ENCODE peak calls at places on chromosome 12, in six cellular contexts. Y is HFF-Myc, D is lung, N is foreskin fibroblast, E is glutamatergic neuron, V is Peyer's patch. A is an unnamed sample.

GRCh38 chr12:84397279-84397678 is 515.3 kb downstream of the SLC6A15 start:
- DNase-seq in Y (no peak), D (no peak), N (peak; percentile 19), E (no peak), V (no peak), A (peak; percentile 12)

GRCh38 chr12:89708793-89709156 is at the start of gene ATP2B1:
- DNase-seq in Y (no peak), D (peak; percentile 85), N (peak; percentile 97), E (peak; percentile 91), V (peak; percentile 85), A (peak; percentile 89)

GRCh38 chr12:88648625-88649024 is 68.4 kb upstream of the KITLG start:
- DNase-seq in Y (no peak), D (no peak), N (no peak), E (no peak), V (no peak), A (no peak)

GRCh38 chr12:50042693-50043092 is 14.7 kb upstream of the ASIC1 start:
- DNase-seq in Y (no peak), D (no peak), N (no peak), E (no peak), V (no peak), A (no peak)

GRCh38 chr12:113359939-113360748 is 1.8 kb downstream of the PLBD2 start:
- DNase-seq in Y (no peak), D (no peak), N (peak; percentile 49), E (no peak), V (no peak), A (no peak)

GRCh38 chr12:65926119-65927004 is 102.1 kb downstream of the HMGA2 start:
- DNase-seq in Y (no peak), D (no peak), N (no peak), E (no peak), V (no peak), A (no peak)

GRCh38 chr12:57700317-57700716 is 6.4 kb downstream of the OS9 start:
- DNase-seq in Y (no peak), D (no peak), N (no peak), E (no peak), V (no peak), A (no peak)

GRCh38 chr12:105775351-105775750 is 363.4 kb downstream of the NUAK1 start:
- DNase-seq in Y (no peak), D (no peak), N (no peak), E (no peak), V (no peak), A (no peak)

GRCh38 chr12:508795-509194 is 49.1 kb downstream of the B4GALNT3 start:
- DNase-seq in Y (no peak), D (peak; percentile 48), N (no peak), E (no peak), V (no peak), A (peak; percentile 65)

GRCh38 chr12:48999371-49000131 is at the start of gene DDN:
- DNase-seq in Y (no peak), D (no peak), N (peak; percentile 67), E (peak; percentile 76), V (no peak), A (peak; percentile 32)

GRCh38 chr12:80325167-80325959 is 118.7 kb upstream of the PTPRQ start:
- DNase-seq in Y (no peak), D (no peak), N (peak; percentile 20), E (no peak), V (no peak), A (no peak)
- TF ChIP-seq CTCF in Y (no peak), D (no peak), N (no peak), E (no peak), V (no peak), A (no peak)

GRCh38 chr12:85955127-85955526 is 81.0 kb downstream of the NTS start:
- DNase-seq in Y (no peak), D (no peak), N (no peak), E (no peak), V (no peak), A (peak; percentile 14)
- TF ChIP-seq CTCF in Y (no peak), D (no peak), N (no peak), E (peak; percentile 44), V (no peak), A (peak; percentile 26)

GRCh38 chr12:108642269-108642870 is 8.7 kb upstream of the SELPLG start:
- DNase-seq in Y (no peak), D (no peak), N (no peak), E (peak; percentile 45), V (no peak), A (no peak)

GRCh38 chr12:108641446-108642268 is 8.0 kb upstream of the SELPLG start:
- DNase-seq in Y (no peak), D (no peak), N (no peak), E (no peak), V (no peak), A (no peak)

GRCh38 chr12:108642899-108643654 is 9.4 kb upstream of the SELPLG start:
- DNase-seq in Y (no peak), D (no peak), N (no peak), E (no peak), V (no peak), A (no peak)

GRCh38 chr12:108638997-108639822 is 5.5 kb upstream of the SELPLG start:
- DNase-seq in Y (no peak), D (no peak), N (peak; percentile 21), E (no peak), V (no peak), A (no peak)

DNA sequence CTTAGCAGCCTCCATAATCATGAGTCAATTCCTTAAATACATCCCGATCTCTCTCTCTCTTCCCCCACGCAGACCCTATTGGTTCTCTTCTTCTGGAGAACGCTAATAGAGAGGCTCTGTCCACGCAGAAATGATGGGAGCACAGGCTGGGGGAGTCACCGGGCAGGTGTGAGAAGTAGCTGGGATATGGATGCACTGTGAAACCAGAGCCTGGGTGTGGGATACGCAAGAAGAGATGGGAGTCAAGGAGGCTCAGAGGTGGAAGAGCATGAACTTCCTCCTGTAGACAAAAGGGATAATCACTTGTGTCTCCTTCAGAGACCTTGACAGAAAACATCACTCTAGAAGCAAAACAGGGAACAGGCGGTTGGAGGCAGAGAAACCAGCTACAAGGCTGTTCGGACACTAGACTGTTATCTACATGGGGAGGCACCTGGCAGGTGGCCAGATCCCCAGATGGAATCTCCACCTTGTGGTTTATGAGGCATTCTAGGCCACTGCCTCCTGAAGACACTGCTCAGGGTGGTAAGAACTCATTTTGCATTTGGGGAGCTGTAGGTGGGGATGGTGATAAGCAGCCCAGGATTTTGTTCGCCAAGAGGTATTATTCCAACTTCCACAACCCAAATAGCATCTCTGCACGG is 7.2 kb upstream of the SELPLG start:
- DNase-seq in Y (no peak), D (no peak), N (peak; percentile 48), E (no peak), V (no peak), A (no peak)
- TF ChIP-seq CTCF in Y (no peak), D (no peak), N (no peak), E (no peak), V (no peak), A (no peak)

GRCh38 chr12:123799227-123799626 is 37.1 kb downstream of the DNAH10 start:
- DNase-seq in Y (no peak), D (no peak), N (no peak), E (no peak), V (no peak), A (no peak)

GRCh38 chr12:123807002-123807401 is 44.9 kb downstream of the DNAH10 start:
- DNase-seq in Y (no peak), D (no peak), N (no peak), E (no peak), V (no peak), A (no peak)

GRCh38 chr12:123798518-123798917 is 36.4 kb downstream of the DNAH10 start:
- DNase-seq in Y (no peak), D (no peak), N (no peak), E (no peak), V (no peak), A (no peak)

GRCh38 chr12:123805119-123805518 is 43.0 kb downstream of the DNAH10 start:
- DNase-seq in Y (no peak), D (no peak), N (no peak), E (peak; percentile 25), V (no peak), A (no peak)

GRCh38 chr12:123801573-123802178 is 39.6 kb downstream of the DNAH10 start:
- DNase-seq in Y (no peak), D (no peak), N (peak; percentile 62), E (no peak), V (no peak), A (peak; percentile 50)
- TF ChIP-seq CTCF in Y (no peak), D (no peak), N (peak; percentile 37), E (peak; percentile 37), V (no peak), A (peak; percentile 62)

GRCh38 chr12:121798807-121799174 is 5.0 kb upstream of the SETD1B start:
- DNase-seq in Y (no peak), D (no peak), N (no peak), E (no peak), V (no peak), A (no peak)

GRCh38 chr12:121800694-121801600 is 2.9 kb upstream of the SETD1B start:
- DNase-seq in Y (no peak), D (peak; percentile 73), N (peak; percentile 94), E (peak; percentile 70), V (no peak), A (peak; percentile 78)

GRCh38 chr12:121797937-121798801 is 4.7 kb upstream of the RHOF start:
- DNase-seq in Y (no peak), D (peak; percentile 61), N (peak; percentile 78), E (peak; percentile 84), V (no peak), A (peak; percentile 77)

GRCh38 chr12:121799842-121800693 is 3.7 kb upstream of the SETD1B start:
- DNase-seq in Y (no peak), D (peak; percentile 89), N (peak; percentile 97), E (peak; percentile 89), V (peak; percentile 79), A (peak; percentile 95)

GRCh38 chr12:121799175-121799841 is 4.5 kb upstream of the SETD1B start:
- DNase-seq in Y (no peak), D (peak; percentile 71), N (peak; percentile 88), E (peak; percentile 71), V (no peak), A (peak; percentile 87)
- TF ChIP-seq CTCF in Y (no peak), D (no peak), N (no peak), E (no peak), V (no peak), A (no peak)

GRCh38 chr12:12353807-12354206 is 3.1 kb upstream of the BORCS5 start:
- DNase-seq in Y (no peak), D (no peak), N (no peak), E (no peak), V (no peak), A (no peak)

GRCh38 chr12:12357697-12358476 is 1.0 kb downstream of the BORCS5 start:
- DNase-seq in Y (no peak), D (no peak), N (peak; percentile 61), E (no peak), V (no peak), A (no peak)

GRCh38 chr12:12358528-12358927 is 1.6 kb downstream of the BORCS5 start:
- DNase-seq in Y (no peak), D (no peak), N (no peak), E (no peak), V (no peak), A (no peak)

GRCh38 chr12:12356467-12356885 is 402 bp upstream of the BORCS5 start:
- DNase-seq in Y (no peak), D (no peak), N (no peak), E (no peak), V (no peak), A (no peak)

GRCh38 chr12:12356886-12357696 is at the start of gene BORCS5:
- DNase-seq in Y (peak; percentile 76), D (peak; percentile 98), N (peak; percentile 98), E (peak; percentile 99), V (peak; percentile 99), A (peak; percentile 98)
- TF ChIP-seq CTCF in Y (no peak), D (peak; percentile 0), N (peak; percentile 21), E (no peak), V (no peak), A (no peak)